ENCODE peak calls at places on chromosomes 12 and 14, in nine cellular contexts. One of them, this sample, is unnamed.

GRCh38 chr12:88243886-88244491 is 101.9 kb downstream of the TMTC3 start:
- DNase-seq in H9: no peak
- DNase-seq in hepatocyte: no peak
- DNase-seq in natural killer cell: no peak
- DNase-seq in GM10248: no peak
- DNase-seq in gastrocnemius medialis: no peak
- DNase-seq in fibroblast of mammary gland: peak
- DNase-seq in CD8-positive, alpha-beta T cell: no peak
- DNase-seq in dorsolateral prefrontal cortex: no peak
- DNase-seq in this sample: no peak

GRCh38 chr12:117039891-117040309 is 59.3 kb downstream of the TESC start:
- DNase-seq in H9: no peak
- DNase-seq in hepatocyte: no peak
- DNase-seq in natural killer cell: no peak
- DNase-seq in GM10248: no peak
- DNase-seq in gastrocnemius medialis: no peak
- DNase-seq in fibroblast of mammary gland: no peak
- DNase-seq in CD8-positive, alpha-beta T cell: no peak
- DNase-seq in dorsolateral prefrontal cortex: peak
- DNase-seq in this sample: no peak

GRCh38 chr14:24271834-24272263 is 452 bp upstream of the RABGGTA start:
- DNase-seq in H9: no peak
- DNase-seq in hepatocyte: no peak
- DNase-seq in natural killer cell: no peak
- DNase-seq in GM10248: no peak
- DNase-seq in gastrocnemius medialis: no peak
- DNase-seq in fibroblast of mammary gland: no peak
- DNase-seq in CD8-positive, alpha-beta T cell: no peak
- DNase-seq in dorsolateral prefrontal cortex: no peak
- DNase-seq in this sample: no peak

GRCh38 chr12:62813031-62813829 is 121.7 kb downstream of the PPM1H start:
- DNase-seq in H9: peak
- DNase-seq in hepatocyte: peak
- DNase-seq in natural killer cell: no peak
- DNase-seq in GM10248: peak
- DNase-seq in gastrocnemius medialis: no peak
- DNase-seq in fibroblast of mammary gland: peak
- DNase-seq in CD8-positive, alpha-beta T cell: no peak
- DNase-seq in dorsolateral prefrontal cortex: peak
- DNase-seq in this sample: peak

GRCh38 chr12:80777587-80777986 is 60.9 kb downstream of the MYF5 start:
- DNase-seq in H9: no peak
- DNase-seq in hepatocyte: no peak
- DNase-seq in natural killer cell: no peak
- DNase-seq in GM10248: no peak
- DNase-seq in gastrocnemius medialis: no peak
- DNase-seq in fibroblast of mammary gland: no peak
- DNase-seq in CD8-positive, alpha-beta T cell: no peak
- DNase-seq in dorsolateral prefrontal cortex: no peak
- DNase-seq in this sample: no peak

GRCh38 chr12:78236264-78236663 is 405.6 kb downstream of the NAV3 start:
- DNase-seq in H9: no peak
- DNase-seq in hepatocyte: no peak
- DNase-seq in natural killer cell: no peak
- DNase-seq in GM10248: no peak
- DNase-seq in gastrocnemius medialis: no peak
- DNase-seq in fibroblast of mammary gland: no peak
- DNase-seq in CD8-positive, alpha-beta T cell: no peak
- DNase-seq in dorsolateral prefrontal cortex: no peak
- DNase-seq in this sample: no peak

GRCh38 chr12:52191841-52192791 is at the start of gene KRT80:
- DNase-seq in H9: no peak
- DNase-seq in hepatocyte: peak
- DNase-seq in natural killer cell: no peak
- DNase-seq in GM10248: no peak
- DNase-seq in gastrocnemius medialis: peak
- DNase-seq in fibroblast of mammary gland: peak
- DNase-seq in CD8-positive, alpha-beta T cell: no peak
- DNase-seq in dorsolateral prefrontal cortex: peak
- DNase-seq in this sample: no peak

GRCh38 chr12:67388331-67389163 is 119.4 kb downstream of the CAND1 start:
- DNase-seq in H9: peak
- DNase-seq in hepatocyte: peak
- DNase-seq in natural killer cell: no peak
- DNase-seq in GM10248: no peak
- DNase-seq in gastrocnemius medialis: no peak
- DNase-seq in fibroblast of mammary gland: no peak
- DNase-seq in CD8-positive, alpha-beta T cell: no peak
- DNase-seq in dorsolateral prefrontal cortex: no peak
- DNase-seq in this sample: no peak

GRCh38 chr12:47833591-47834012 is 13.9 kb upstream of the HDAC7 start:
- DNase-seq in H9: peak
- DNase-seq in hepatocyte: no peak
- DNase-seq in natural killer cell: no peak
- DNase-seq in GM10248: no peak
- DNase-seq in gastrocnemius medialis: no peak
- DNase-seq in fibroblast of mammary gland: no peak
- DNase-seq in CD8-positive, alpha-beta T cell: no peak
- DNase-seq in dorsolateral prefrontal cortex: no peak
- DNase-seq in this sample: no peak

GRCh38 chr14:39884091-39884490 is 451.9 kb upstream of the FBXO33 start:
- DNase-seq in H9: no peak
- DNase-seq in hepatocyte: no peak
- DNase-seq in natural killer cell: no peak
- DNase-seq in GM10248: no peak
- DNase-seq in gastrocnemius medialis: no peak
- DNase-seq in fibroblast of mammary gland: no peak
- DNase-seq in CD8-positive, alpha-beta T cell: no peak
- DNase-seq in dorsolateral prefrontal cortex: no peak
- DNase-seq in this sample: no peak

GRCh38 chr14:75257241-75257640 is 21.4 kb upstream of the FOS start:
- DNase-seq in H9: no peak
- DNase-seq in hepatocyte: no peak
- DNase-seq in natural killer cell: no peak
- DNase-seq in GM10248: no peak
- DNase-seq in gastrocnemius medialis: no peak
- DNase-seq in fibroblast of mammary gland: peak
- DNase-seq in CD8-positive, alpha-beta T cell: no peak
- DNase-seq in dorsolateral prefrontal cortex: no peak
- DNase-seq in this sample: no peak

DNA sequence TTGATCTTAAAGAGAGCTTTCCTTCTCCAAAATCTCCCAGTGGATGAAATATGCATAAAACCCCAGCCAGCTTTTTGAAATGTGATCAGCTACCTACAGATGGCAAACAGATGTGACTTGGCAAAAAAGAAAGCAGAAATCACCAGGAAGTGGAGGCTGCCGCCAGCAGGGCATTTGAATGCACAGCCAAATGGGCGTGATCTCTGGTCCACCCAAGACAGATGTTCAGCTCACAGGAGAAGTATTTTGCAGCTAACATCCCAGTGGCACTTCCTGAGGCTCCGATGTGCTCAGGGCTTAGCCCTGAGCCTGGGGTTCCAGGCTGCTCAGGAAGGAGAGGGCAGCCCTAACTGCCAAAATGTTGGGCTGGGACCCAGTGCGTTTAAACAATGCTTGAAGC is 78.2 kb downstream of the LGMN start:
- DNase-seq in H9: no peak
- DNase-seq in hepatocyte: no peak
- DNase-seq in natural killer cell: no peak
- DNase-seq in GM10248: no peak
- DNase-seq in gastrocnemius medialis: no peak
- DNase-seq in fibroblast of mammary gland: peak
- DNase-seq in CD8-positive, alpha-beta T cell: no peak
- DNase-seq in dorsolateral prefrontal cortex: no peak
- DNase-seq in this sample: no peak
- TF ChIP-seq CTCF in H9: no peak
- TF ChIP-seq CTCF in hepatocyte: no peak
- TF ChIP-seq CTCF in natural killer cell: no peak
- TF ChIP-seq CTCF in GM10248: peak
- TF ChIP-seq CTCF in gastrocnemius medialis: no peak
- TF ChIP-seq CTCF in fibroblast of mammary gland: peak
- TF ChIP-seq CTCF in CD8-positive, alpha-beta T cell: no peak
- TF ChIP-seq CTCF in dorsolateral prefrontal cortex: no peak
- TF ChIP-seq CTCF in this sample: no peak

GRCh38 chr14:100544506-100545141 is 42.6 kb downstream of the BEGAIN start:
- DNase-seq in H9: no peak
- DNase-seq in hepatocyte: no peak
- DNase-seq in natural killer cell: no peak
- DNase-seq in GM10248: no peak
- DNase-seq in gastrocnemius medialis: no peak
- DNase-seq in fibroblast of mammary gland: no peak
- DNase-seq in CD8-positive, alpha-beta T cell: no peak
- DNase-seq in dorsolateral prefrontal cortex: no peak
- DNase-seq in this sample: no peak
- TF ChIP-seq CTCF in H9: no peak
- TF ChIP-seq CTCF in hepatocyte: no peak
- TF ChIP-seq CTCF in natural killer cell: no peak
- TF ChIP-seq CTCF in GM10248: no peak
- TF ChIP-seq CTCF in gastrocnemius medialis: no peak
- TF ChIP-seq CTCF in fibroblast of mammary gland: no peak
- TF ChIP-seq CTCF in CD8-positive, alpha-beta T cell: no peak
- TF ChIP-seq CTCF in dorsolateral prefrontal cortex: no peak
- TF ChIP-seq CTCF in this sample: no peak

DNA sequence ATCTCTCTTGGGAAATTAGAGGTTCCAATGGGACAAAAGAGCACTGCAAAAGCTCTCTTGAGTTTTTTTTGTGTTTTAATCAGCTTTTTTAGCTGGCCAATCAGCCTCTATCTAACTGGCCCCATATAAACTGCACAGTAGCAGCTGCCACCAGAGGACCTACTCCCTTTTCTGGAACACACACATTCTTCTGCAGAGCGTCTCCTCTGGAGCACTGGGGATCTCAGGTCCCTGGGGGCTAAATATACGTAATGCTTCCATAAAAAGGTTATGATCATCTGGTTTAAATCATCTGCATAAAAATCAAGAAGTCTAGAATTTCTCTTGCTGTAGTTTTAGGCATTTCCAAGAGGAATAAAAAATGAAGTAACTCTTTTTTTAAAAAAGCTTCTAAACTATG is 32.3 kb downstream of the TSPAN8 start:
- DNase-seq in H9: no peak
- DNase-seq in hepatocyte: no peak
- DNase-seq in natural killer cell: no peak
- DNase-seq in GM10248: no peak
- DNase-seq in gastrocnemius medialis: no peak
- DNase-seq in fibroblast of mammary gland: peak
- DNase-seq in CD8-positive, alpha-beta T cell: no peak
- DNase-seq in dorsolateral prefrontal cortex: no peak
- DNase-seq in this sample: no peak
- TF ChIP-seq CTCF in H9: no peak
- TF ChIP-seq CTCF in hepatocyte: no peak
- TF ChIP-seq CTCF in natural killer cell: no peak
- TF ChIP-seq CTCF in GM10248: no peak
- TF ChIP-seq CTCF in gastrocnemius medialis: no peak
- TF ChIP-seq CTCF in fibroblast of mammary gland: peak
- TF ChIP-seq CTCF in CD8-positive, alpha-beta T cell: no peak
- TF ChIP-seq CTCF in dorsolateral prefrontal cortex: no peak
- TF ChIP-seq CTCF in this sample: no peak

DNA sequence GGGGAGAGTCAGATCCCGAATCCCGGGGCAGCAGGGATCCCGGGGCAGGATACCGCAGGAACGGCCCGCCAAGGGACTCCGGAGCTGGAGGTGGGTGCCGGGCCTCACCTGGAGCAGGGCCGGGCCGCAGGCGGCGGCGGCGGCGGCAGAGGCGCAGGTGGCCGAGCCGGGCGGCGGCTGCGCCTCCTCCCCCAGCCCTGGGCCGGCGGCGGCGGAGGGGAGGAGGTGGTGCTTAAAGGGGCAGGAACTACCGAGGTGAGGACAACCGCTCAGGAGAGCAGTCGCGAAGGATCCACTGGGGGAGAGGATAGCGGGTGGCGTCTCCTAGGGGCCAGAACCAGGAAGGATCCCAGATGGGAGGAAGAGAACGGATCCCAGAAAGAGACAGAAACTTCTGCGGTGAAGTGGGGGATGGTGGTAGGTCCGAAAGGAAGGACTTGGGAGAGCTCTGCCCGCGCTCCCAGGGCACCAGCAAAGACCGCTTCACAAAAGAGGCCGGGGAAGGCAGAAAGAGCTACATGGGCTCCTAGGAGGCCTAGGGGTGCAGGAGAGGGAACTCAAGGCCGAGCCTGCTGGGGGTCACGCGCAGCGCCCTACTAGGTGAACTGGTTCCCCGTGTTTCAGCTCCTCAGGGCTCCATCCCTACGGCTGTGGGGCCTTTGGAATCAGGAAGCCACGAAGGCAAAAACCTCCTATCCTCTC is 4.9 kb upstream of the BAZ2A start:
- DNase-seq in H9: peak
- DNase-seq in hepatocyte: peak
- DNase-seq in natural killer cell: peak
- DNase-seq in GM10248: peak
- DNase-seq in gastrocnemius medialis: peak
- DNase-seq in fibroblast of mammary gland: peak
- DNase-seq in CD8-positive, alpha-beta T cell: peak
- DNase-seq in dorsolateral prefrontal cortex: peak
- DNase-seq in this sample: peak
- TF ChIP-seq CTCF in H9: peak
- TF ChIP-seq CTCF in hepatocyte: peak
- TF ChIP-seq CTCF in natural killer cell: no peak
- TF ChIP-seq CTCF in GM10248: peak
- TF ChIP-seq CTCF in gastrocnemius medialis: peak
- TF ChIP-seq CTCF in fibroblast of mammary gland: peak
- TF ChIP-seq CTCF in CD8-positive, alpha-beta T cell: no peak
- TF ChIP-seq CTCF in dorsolateral prefrontal cortex: no peak
- TF ChIP-seq CTCF in this sample: no peak

DNA sequence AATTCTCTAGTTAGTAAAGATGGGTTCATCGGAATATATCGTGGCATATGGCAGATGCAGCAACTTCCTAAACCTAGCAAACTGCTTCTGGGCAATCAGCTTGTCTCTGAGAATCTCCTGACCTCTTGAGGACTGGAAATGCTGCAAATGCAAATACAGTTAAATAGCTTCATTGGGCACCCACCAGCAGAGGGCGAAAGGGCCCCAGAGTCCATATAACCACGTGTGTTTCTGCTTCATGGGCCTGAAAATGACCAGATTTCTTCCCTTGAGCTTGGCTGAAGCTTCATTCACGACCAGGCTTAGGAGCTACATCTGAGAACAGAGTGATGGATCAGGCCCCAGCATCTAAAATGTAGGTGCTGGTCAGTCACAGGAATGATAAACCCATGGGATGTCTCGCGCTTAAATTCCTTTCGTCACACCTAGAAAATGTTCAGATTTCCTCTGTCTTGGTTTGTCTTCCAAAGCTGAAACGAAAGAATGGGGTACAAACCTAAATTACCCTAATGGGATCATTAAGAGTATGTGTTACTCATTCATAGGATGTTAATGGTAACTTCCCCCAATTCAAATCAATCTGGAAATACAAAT is 1482.5 kb upstream of the TMEM132C start:
- DNase-seq in H9: peak
- DNase-seq in hepatocyte: peak
- DNase-seq in natural killer cell: no peak
- DNase-seq in GM10248: no peak
- DNase-seq in gastrocnemius medialis: no peak
- DNase-seq in fibroblast of mammary gland: peak
- DNase-seq in CD8-positive, alpha-beta T cell: peak
- DNase-seq in dorsolateral prefrontal cortex: no peak
- DNase-seq in this sample: no peak
- TF ChIP-seq CTCF in H9: peak
- TF ChIP-seq CTCF in hepatocyte: peak
- TF ChIP-seq CTCF in natural killer cell: no peak
- TF ChIP-seq CTCF in GM10248: peak
- TF ChIP-seq CTCF in gastrocnemius medialis: no peak
- TF ChIP-seq CTCF in fibroblast of mammary gland: peak
- TF ChIP-seq CTCF in CD8-positive, alpha-beta T cell: no peak
- TF ChIP-seq CTCF in dorsolateral prefrontal cortex: peak
- TF ChIP-seq CTCF in this sample: peak

GRCh38 chr14:86714575-86714974 is 1184.6 kb downstream of the FLRT2 start:
- DNase-seq in H9: no peak
- DNase-seq in hepatocyte: no peak
- DNase-seq in natural killer cell: no peak
- DNase-seq in GM10248: no peak
- DNase-seq in gastrocnemius medialis: no peak
- DNase-seq in fibroblast of mammary gland: no peak
- DNase-seq in CD8-positive, alpha-beta T cell: no peak
- DNase-seq in dorsolateral prefrontal cortex: no peak
- DNase-seq in this sample: no peak
- TF ChIP-seq CTCF in H9: no peak
- TF ChIP-seq CTCF in hepatocyte: no peak
- TF ChIP-seq CTCF in natural killer cell: no peak
- TF ChIP-seq CTCF in GM10248: no peak
- TF ChIP-seq CTCF in gastrocnemius medialis: no peak
- TF ChIP-seq CTCF in fibroblast of mammary gland: no peak
- TF ChIP-seq CTCF in CD8-positive, alpha-beta T cell: no peak
- TF ChIP-seq CTCF in dorsolateral prefrontal cortex: no peak
- TF ChIP-seq CTCF in this sample: no peak